ENCODE peak calls at places on chromosomes 1 and 21, in seven cellular contexts. W is mammary epithelial cell, D is endothelial cell of umbilical vein, K is fibroblast of lung, Z is neural progenitor cell, U is astrocyte, V is PC-9. E is an unnamed sample.

GRCh38 chr1:226597616-226598454 is 49.3 kb downstream of the STUM start:
- DNase-seq in W (no peak), D (no peak), K (no peak), Z (no peak), U (no peak), V (no peak), E (no peak)

GRCh38 chr1:14735861-14736260 is 137.4 kb downstream of the KAZN start:
- DNase-seq in W (no peak), D (no peak), K (no peak), Z (no peak), U (no peak), V (no peak), E (no peak)

GRCh38 chr1:48492392-48492791 is 20.4 kb upstream of the SPATA6 start:
- DNase-seq in W (no peak), D (peak), K (no peak), Z (no peak), U (no peak), V (no peak), E (no peak)

GRCh38 chr1:3349161-3349967 is 105.1 kb upstream of the ARHGEF16 start:
- DNase-seq in W (no peak), D (no peak), K (no peak), Z (peak), U (peak), V (no peak), E (peak)

GRCh38 chr1:151993084-151993733 is 450 bp downstream of the S100A10 start:
- DNase-seq in W (no peak), D (no peak), K (no peak), Z (peak), U (peak), V (no peak), E (no peak)

GRCh38 chr1:107572674-107573205 is 392.2 kb downstream of the VAV3 start:
- DNase-seq in W (peak), D (no peak), K (peak), Z (no peak), U (peak), V (peak), E (peak)

GRCh38 chr21:16945580-16945979 is 567.3 kb upstream of the CXADR start:
- DNase-seq in W (no peak), D (no peak), K (no peak), Z (no peak), U (peak), V (no peak), E (no peak)

GRCh38 chr1:233113009-233113712 is 162.8 kb downstream of the NTPCR start:
- DNase-seq in W (peak), D (peak), K (peak), Z (peak), U (peak), V (peak), E (peak)

GRCh38 chr1:54782156-54782555 is 17.8 kb upstream of the PARS2 start:
- DNase-seq in W (no peak), D (no peak), K (no peak), Z (no peak), U (no peak), V (no peak), E (no peak)

GRCh38 chr1:179241716-179242115 is 12.2 kb upstream of the ABL2 start:
- DNase-seq in W (no peak), D (no peak), K (no peak), Z (no peak), U (no peak), V (no peak), E (no peak)

GRCh38 chr21:15224346-15225086 is 159.7 kb upstream of the NRIP1 start:
- DNase-seq in W (peak), D (no peak), K (peak), Z (no peak), U (peak), V (peak), E (no peak)

GRCh38 chr1:172117800-172118199 is 276.5 kb downstream of the DNM3 start:
- DNase-seq in W (peak), D (no peak), K (no peak), Z (no peak), U (peak), V (no peak), E (no peak)

GRCh38 chr1:180215856-180216625 is 14.0 kb upstream of the LHX4 start:
- DNase-seq in W (no peak), D (no peak), K (no peak), Z (no peak), U (no peak), V (no peak), E (no peak)

GRCh38 chr1:162678439-162678838 is 46.2 kb downstream of the DDR2 start:
- DNase-seq in W (peak), D (peak), K (peak), Z (no peak), U (peak), V (no peak), E (no peak)

GRCh38 chr1:44609768-44610526 is 64.3 kb downstream of the TMEM53 start:
- DNase-seq in W (no peak), D (no peak), K (no peak), Z (no peak), U (no peak), V (no peak), E (no peak)

GRCh38 chr1:210448293-210448892 is 119.7 kb downstream of the HHAT start:
- DNase-seq in W (peak), D (peak), K (peak), Z (peak), U (peak), V (peak), E (peak)

GRCh38 chr21:21163904-21164303 is 165.7 kb downstream of the NCAM2 start:
- DNase-seq in W (peak), D (peak), K (peak), Z (peak), U (peak), V (no peak), E (peak)

GRCh38 chr1:181166377-181167196 is 78.1 kb downstream of the IER5 start:
- DNase-seq in W (peak), D (peak), K (peak), Z (peak), U (peak), V (peak), E (peak)

GRCh38 chr1:147236959-147237791 is 5.3 kb upstream of the CHD1L start:
- DNase-seq in W (peak), D (no peak), K (no peak), Z (no peak), U (no peak), V (peak), E (no peak)

GRCh38 chr1:203305809-203306088 is 430 bp downstream of the BTG2 start:
- DNase-seq in W (no peak), D (no peak), K (no peak), Z (no peak), U (no peak), V (no peak), E (no peak)

GRCh38 chr1:95197616-95198252 is 36.3 kb upstream of the RWDD3 start:
- DNase-seq in W (peak), D (no peak), K (peak), Z (peak), U (peak), V (no peak), E (no peak)

GRCh38 chr1:242211254-242212022 is 212.5 kb upstream of the MAP1LC3C start:
- DNase-seq in W (no peak), D (no peak), K (no peak), Z (peak), U (no peak), V (no peak), E (no peak)

GRCh38 chr1:180157576-180158057 is 2.9 kb downstream of the QSOX1 start:
- DNase-seq in W (no peak), D (peak), K (no peak), Z (no peak), U (no peak), V (peak), E (no peak)

GRCh38 chr1:25615563-25616079 is 970 bp upstream of the MAN1C1 start:
- DNase-seq in W (no peak), D (peak), K (peak), Z (no peak), U (no peak), V (no peak), E (no peak)

GRCh38 chr21:26194326-26194725 is 23.8 kb upstream of the APP start:
- DNase-seq in W (no peak), D (no peak), K (no peak), Z (no peak), U (peak), V (no peak), E (no peak)

GRCh38 chr1:109396971-109397370 is 747 bp downstream of the SORT1 start:
- DNase-seq in W (no peak), D (peak), K (no peak), Z (no peak), U (no peak), V (peak), E (no peak)

GRCh38 chr1:109398343-109399225 is 866 bp upstream of the SORT1 start:
- DNase-seq in W (peak), D (peak), K (no peak), Z (peak), U (no peak), V (peak), E (no peak)

GRCh38 chr1:109399326-109399957 is 1.7 kb upstream of the SORT1 start:
- DNase-seq in W (peak), D (peak), K (peak), Z (peak), U (peak), V (peak), E (peak)

GRCh38 chr1:109396513-109396839 is 1.2 kb downstream of the SORT1 start:
- DNase-seq in W (no peak), D (no peak), K (no peak), Z (no peak), U (no peak), V (no peak), E (no peak)

GRCh38 chr1:109397451-109398342 is at the start of gene SORT1:
- DNase-seq in W (peak), D (peak), K (peak), Z (peak), U (peak), V (peak), E (peak)
- TF ChIP-seq EZH2 in W (no peak), D (peak), K (no peak), Z (no peak), U (no peak), V (no peak), E (no peak)

GRCh38 chr1:16613185-16614147 is at the start of gene NBPF1:
- DNase-seq in W (peak), D (peak), K (peak), Z (peak), U (peak), V (peak), E (peak)
- TF ChIP-seq CTCF in W (no peak), D (peak), K (no peak), Z (peak), U (no peak), V (no peak), E (peak)

GRCh38 chr1:200226969-200227303 is 182.9 kb downstream of the ZNF281 start:
- DNase-seq in W (peak), D (peak), K (no peak), Z (no peak), U (no peak), V (no peak), E (no peak)
- H3K4me3 ChIP-seq in W (no peak), D (no peak), K (no peak), Z (no peak), U (no peak), V (no peak), E (no peak)

DNA sequence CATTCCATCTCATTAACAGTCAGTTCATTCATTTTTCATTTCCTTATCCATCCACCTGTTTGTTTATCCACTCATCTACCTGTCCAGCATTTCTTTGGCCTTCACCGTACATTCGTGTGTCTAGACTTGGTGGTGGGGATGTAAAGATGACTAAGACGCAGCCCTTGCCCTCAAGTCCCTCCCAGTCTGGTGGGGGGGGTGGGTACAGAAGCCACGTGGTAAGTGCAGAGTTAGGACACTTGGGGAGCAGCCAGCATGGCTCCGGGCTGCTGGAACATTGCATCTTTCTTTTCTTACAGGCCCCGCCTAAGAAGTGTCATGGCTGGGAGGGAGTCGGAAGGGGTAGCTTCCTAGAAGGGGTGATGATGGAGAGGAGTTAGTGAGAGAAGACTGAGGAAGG is 17.2 kb downstream of the KIF26B start:
- DNase-seq in W (no peak), D (no peak), K (peak), Z (no peak), U (no peak), V (no peak), E (no peak)
- TF ChIP-seq EZH2 in W (no peak), D (no peak), K (no peak), Z (no peak), U (no peak), V (no peak), E (no peak)

GRCh38 chr21:41374177-41374712 is 12.4 kb downstream of the MX2 start:
- DNase-seq in W (no peak), D (no peak), K (no peak), Z (no peak), U (no peak), V (no peak), E (no peak)
- TF ChIP-seq CTCF in W (no peak), D (no peak), K (no peak), Z (no peak), U (no peak), V (no peak), E (no peak)

DNA sequence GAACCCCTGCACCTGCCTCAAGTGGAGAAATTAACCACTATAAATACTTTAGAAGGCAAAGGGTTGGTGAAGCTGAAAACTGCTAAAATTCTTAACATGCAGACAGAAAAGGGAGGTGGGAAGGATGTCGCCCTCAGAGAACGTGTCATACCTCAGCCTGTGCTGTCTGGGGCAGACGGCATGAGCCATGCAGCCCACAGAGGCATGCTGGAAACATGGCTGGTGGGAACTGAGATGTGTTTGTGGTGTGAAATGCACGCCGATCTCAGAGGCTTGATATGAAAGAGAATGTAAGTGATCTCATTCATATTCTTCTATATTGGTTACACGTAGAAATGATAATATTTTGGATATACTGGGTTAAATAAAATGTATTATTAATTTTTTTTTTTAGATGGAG is 16.3 kb downstream of the AGPAT3 start:
- DNase-seq in W (no peak), D (no peak), K (no peak), Z (no peak), U (no peak), V (no peak), E (no peak)
- H3K4me3 ChIP-seq in W (no peak), D (no peak), K (no peak), Z (no peak), U (no peak), V (no peak), E (no peak)

E was measured in A673.